ENCODE peak calls at places on chromosomes 7 and 10, in four cellular contexts. S is GM12878, L is HepG2, Z is K562. Y is an unnamed sample.

GRCh38 chr7:15750741-15751140 is 64.3 kb upstream of the MEOX2 start:
- DNase-seq in S (no peak), L (no peak), Z (no peak), Y (no peak)

GRCh38 chr7:47244692-47245091 is 337.2 kb downstream of the TNS3 start:
- DNase-seq in S (no peak), L (no peak), Z (no peak), Y (no peak)

GRCh38 chr7:121544726-121545125 is 148.6 kb upstream of the FAM3C start:
- DNase-seq in S (no peak), L (peak; percentile 6), Z (no peak), Y (no peak)

GRCh38 chr7:151725844-151726770 is 150.8 kb downstream of the PRKAG2 start:
- DNase-seq in S (no peak), L (no peak), Z (no peak), Y (no peak)

GRCh38 chr7:70092314-70093303 is 494.3 kb downstream of the AUTS2 start:
- DNase-seq in S (no peak), L (no peak), Z (no peak), Y (peak; percentile 66)

GRCh38 chr7:21999896-22000295 is 54.2 kb upstream of the CDCA7L start:
- DNase-seq in S (no peak), L (no peak), Z (no peak), Y (no peak)

GRCh38 chr10:97180986-97181385 is 4.8 kb downstream of the SLIT1 start:
- DNase-seq in S (no peak), L (no peak), Z (no peak), Y (no peak)

GRCh38 chr10:19426039-19426438 is 377.4 kb downstream of the MALRD1 start:
- DNase-seq in S (no peak), L (no peak), Z (no peak), Y (no peak)

GRCh38 chr7:5827755-5828154 is 46.3 kb upstream of the RNF216 start:
- DNase-seq in S (no peak), L (peak; percentile 25), Z (peak; percentile 64), Y (no peak)

GRCh38 chr7:77346441-77346840 is 69.7 kb downstream of the GSAP start:
- DNase-seq in S (no peak), L (no peak), Z (no peak), Y (no peak)

GRCh38 chr7:71106226-71106625 is 25.7 kb upstream of the GALNT17 start:
- DNase-seq in S (no peak), L (no peak), Z (no peak), Y (no peak)

GRCh38 chr10:12252882-12253546 is 57.0 kb downstream of the CDC123 start:
- DNase-seq in S (no peak), L (no peak), Z (peak; percentile 52), Y (peak; percentile 56)

GRCh38 chr7:1348836-1349335 is 110.4 kb downstream of the MICALL2 start:
- DNase-seq in S (no peak), L (no peak), Z (no peak), Y (no peak)

GRCh38 chr10:52779541-52780390 is 7.2 kb upstream of the MBL2 start:
- DNase-seq in S (no peak), L (peak; percentile 64), Z (peak; percentile 64), Y (peak; percentile 90)

GRCh38 chr7:49876202-49876601 is 102.8 kb downstream of the VWC2 start:
- DNase-seq in S (no peak), L (no peak), Z (no peak), Y (no peak)

GRCh38 chr10:34046651-34047050 is 712.2 kb upstream of the NRP1 start:
- DNase-seq in S (no peak), L (no peak), Z (no peak), Y (no peak)

GRCh38 chr10:75655791-75656451 is 224.5 kb downstream of the LRMDA start:
- DNase-seq in S (no peak), L (peak; percentile 70), Z (no peak), Y (no peak)

GRCh38 chr10:126208736-126209317 is 179.4 kb downstream of the ADAM12 start:
- DNase-seq in S (no peak), L (no peak), Z (no peak), Y (no peak)

GRCh38 chr10:19209319-19209718 is 160.7 kb downstream of the MALRD1 start:
- DNase-seq in S (no peak), L (no peak), Z (no peak), Y (no peak)

GRCh38 chr7:80940539-80941205 is 21.8 kb upstream of the SEMA3C start:
- DNase-seq in S (no peak), L (no peak), Z (no peak), Y (no peak)

GRCh38 chr7:124255041-124255667 is 222.3 kb upstream of the TMEM229A start:
- DNase-seq in S (no peak), L (no peak), Z (no peak), Y (no peak)

GRCh38 chr10:13684252-13684791 is 97.6 kb downstream of the PRPF18 start:
- DNase-seq in S (no peak), L (no peak), Z (no peak), Y (peak; percentile 22)

GRCh38 chr10:84944187-84944586 is 615.8 kb downstream of the CCSER2 start:
- DNase-seq in S (no peak), L (no peak), Z (no peak), Y (no peak)

GRCh38 chr7:100655908-100656674 is at the start of gene ACTL6B:
- DNase-seq in S (no peak), L (no peak), Z (peak; percentile 89), Y (peak; percentile 89)

DNA sequence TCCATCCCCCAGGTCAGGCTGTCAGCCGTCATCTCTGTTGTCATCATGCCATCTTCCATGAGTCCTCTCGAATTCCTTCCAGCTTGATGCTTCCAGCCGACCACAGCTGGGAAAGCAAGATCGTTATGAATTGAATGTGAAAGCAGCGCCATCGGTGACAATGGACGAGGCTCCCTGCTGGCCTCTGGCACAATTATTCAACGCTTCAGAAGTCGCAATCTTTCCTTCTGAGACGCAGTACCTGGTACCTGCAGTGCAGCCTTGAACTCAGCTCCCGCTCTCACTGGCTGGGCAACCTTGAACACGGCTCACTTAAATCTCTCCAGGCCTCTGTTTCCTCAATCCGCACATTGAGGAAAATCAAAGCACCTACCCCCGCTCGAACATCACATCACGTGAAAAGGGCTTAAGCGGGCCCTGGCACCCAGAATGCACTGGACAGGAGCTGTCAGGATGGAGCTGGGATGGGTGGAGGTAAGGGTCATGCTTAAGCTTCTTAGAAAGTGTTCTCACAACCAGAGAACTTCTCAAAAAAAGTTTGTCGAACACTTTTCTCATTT is 55.8 kb upstream of the MGMT start:
- DNase-seq in S (no peak), L (no peak), Z (no peak), Y (no peak)
- TF ChIP-seq TARDBP in S (no peak), L (no peak), Z (no peak), Y (no peak)

GRCh38 chr7:78523903-78524302 is 725.3 kb downstream of the PHTF2 start:
- DNase-seq in S (no peak), L (no peak), Z (no peak), Y (no peak)
- TF ChIP-seq TARDBP in S (no peak), L (no peak), Z (no peak), Y (no peak)

DNA sequence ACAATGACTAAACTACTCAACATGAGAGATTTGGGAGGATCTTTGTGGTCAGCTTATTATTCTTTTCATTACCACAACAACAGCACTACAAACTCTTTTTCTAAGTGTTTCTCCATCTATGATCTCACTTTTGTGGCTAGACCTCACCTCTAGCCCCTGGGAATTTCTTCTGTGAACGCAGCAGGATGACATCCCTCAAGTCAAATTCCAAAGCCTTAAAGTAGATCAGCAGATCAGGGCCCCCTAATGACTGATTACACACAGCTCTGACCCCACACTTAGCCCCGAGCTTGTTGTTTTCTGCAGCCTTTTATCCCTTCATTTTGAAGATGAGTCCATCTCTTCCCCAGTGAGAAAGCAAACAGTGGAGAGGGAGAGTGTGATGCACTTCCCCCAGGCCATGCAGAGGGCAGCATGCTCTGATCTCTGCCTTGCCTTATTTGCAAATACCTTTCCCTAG is 27.3 kb downstream of the TFAM start:
- DNase-seq in S (no peak), L (peak; percentile 30), Z (no peak), Y (no peak)
- TF ChIP-seq TARDBP in S (no peak), L (no peak), Z (no peak), Y (no peak)

GRCh38 chr7:149866817-149867447 is 6.8 kb upstream of the ATP6V0E2 start:
- DNase-seq in S (no peak), L (no peak), Z (no peak), Y (no peak)
- TF ChIP-seq TARDBP in S (no peak), L (no peak), Z (no peak), Y (no peak)

GRCh38 chr10:94218496-94219183 is 144.1 kb downstream of the NOC3L start:
- DNase-seq in S (no peak), L (no peak), Z (no peak), Y (no peak)
- TF ChIP-seq TARDBP in S (no peak), L (no peak), Z (no peak), Y (no peak)

GRCh38 chr7:129781856-129782256 is 170.3 kb downstream of the NRF1 start:
- DNase-seq in S (no peak), L (no peak), Z (no peak), Y (no peak)
- TF ChIP-seq TARDBP in S (no peak), L (no peak), Z (no peak), Y (no peak)

GRCh38 chr7:31549621-31550020 is 35.7 kb downstream of the ITPRID1 start:
- DNase-seq in S (no peak), L (no peak), Z (no peak), Y (no peak)

GRCh38 chr7:31550432-31550831 is 36.5 kb downstream of the ITPRID1 start:
- DNase-seq in S (no peak), L (no peak), Z (no peak), Y (no peak)

GRCh38 chr7:31553636-31554035 is 39.7 kb downstream of the ITPRID1 start:
- DNase-seq in S (no peak), L (no peak), Z (no peak), Y (no peak)
- TF ChIP-seq TARDBP in S (no peak), L (no peak), Z (no peak), Y (no peak)

GRCh38 chr7:2637066-2637471 is 5.3 kb downstream of the TTYH3 start:
- DNase-seq in S (no peak), L (no peak), Z (no peak), Y (no peak)

GRCh38 chr7:2639994-2640830 is 8.4 kb downstream of the TTYH3 start:
- DNase-seq in S (no peak), L (no peak), Z (no peak), Y (no peak)

GRCh38 chr7:2639151-2639993 is 7.6 kb downstream of the TTYH3 start:
- DNase-seq in S (no peak), L (no peak), Z (no peak), Y (no peak)

GRCh38 chr7:2637505-2638223 is 5.9 kb downstream of the TTYH3 start:
- DNase-seq in S (peak; percentile 30), L (peak; percentile 40), Z (no peak), Y (no peak)

GRCh38 chr7:2638224-2638991 is 6.6 kb downstream of the TTYH3 start:
- DNase-seq in S (no peak), L (peak; percentile 76), Z (no peak), Y (no peak)
- TF ChIP-seq TARDBP in S (no peak), L (peak; percentile 91), Z (no peak), Y (no peak)

GRCh38 chr10:132360766-132361447 is 28.9 kb downstream of the LRRC27 start:
- DNase-seq in S (no peak), L (no peak), Z (peak; percentile 54), Y (peak; percentile 75)
- TF ChIP-seq TARDBP in S (no peak), L (no peak), Z (no peak), Y (no peak)

Y was measured in HEK293T.